ENCODE peak calls at places on chromosomes 7 and 10, in six cellular contexts. V is Panc1; C is kidney epithelial cell; Q is GM23338; O is stimulated activated CD8-positive, alpha-beta memory T cell treated with anti-CD3 and anti-CD28 coated beads, Interleukin-15, amount 100 ng/mL, for 1 hour; F is memory B cell. X is an unnamed sample.
A peak's percentile ranks its signal among the peaks of the same experiment; 100 is the strongest.

GRCh38 chr7:16026253-16027020 is 340.0 kb upstream of the MEOX2 start:
- DNase-seq in V (no peak), C (no peak), F (no peak), O (no peak), Q (no peak), X (no peak)

GRCh38 chr7:90212149-90212495 is 582 bp downstream of the STEAP2 start:
- DNase-seq in O (no peak), C (no peak), F (no peak), Q (peak; percentile 35), V (no peak), X (no peak)

GRCh38 chr10:62851449-62851848 is 35.3 kb upstream of the EGR2 start:
- DNase-seq in V (no peak), C (no peak), O (no peak), Q (peak; percentile 78), F (no peak), X (no peak)

GRCh38 chr7:157411580-157411979 is 74.8 kb downstream of the DNAJB6 start:
- DNase-seq in C (no peak), V (no peak), O (peak; percentile 5), Q (peak; percentile 85), F (no peak), X (no peak)

GRCh38 chr10:96585726-96586418 is 940 bp downstream of the TM9SF3 start:
- DNase-seq in O (no peak), V (no peak), F (no peak), C (no peak), Q (peak; percentile 18), X (no peak)

GRCh38 chr10:122239578-122240257 is 31.4 kb upstream of the BTBD16 start:
- DNase-seq in F (no peak), C (no peak), V (no peak), Q (peak; percentile 16), O (no peak), X (no peak)

GRCh38 chr10:20627918-20628499 is 269.1 kb downstream of the NEBL start:
- DNase-seq in F (no peak), O (no peak), Q (no peak), C (no peak), V (no peak), X (no peak)

GRCh38 chr10:3747984-3748383 is 37.0 kb downstream of the KLF6 start:
- DNase-seq in Q (no peak), O (no peak), C (no peak), F (no peak), V (no peak), X (peak; percentile 90)

X was measured in esophagus muscularis mucosa.